ENCODE peak calls at places on chromosomes 2 and 18, in ten cellular contexts. L, I, K, E, C, A, T, P, G and M are unnamed samples.

GRCh38 chr2:120558892-120559291 is 176.8 kb upstream of the GLI2 start:
- DNase-seq in C (no peak), I (no peak), P (peak), T (no peak), G (no peak), K (no peak), L (no peak), E (no peak), A (no peak), M (no peak)

GRCh38 chr18:10285283-10285640 is 169.2 kb upstream of the APCDD1 start:
- DNase-seq in P (no peak), G (no peak), T (no peak), L (no peak), I (no peak), A (no peak), K (no peak), E (no peak), C (no peak), M (no peak)

GRCh38 chr2:101251844-101252407 is 760 bp upstream of the CNOT11 start:
- DNase-seq in T (peak), I (no peak), G (peak), K (no peak), L (peak), A (peak), C (no peak), E (no peak), P (no peak), M (no peak)

GRCh38 chr2:69768789-69769188 is 26.9 kb downstream of the ANXA4 start:
- DNase-seq in P (no peak), L (no peak), T (no peak), E (no peak), G (no peak), A (no peak), I (no peak), K (no peak), C (no peak), M (no peak)

GRCh38 chr2:102514061-102514785 is 41.2 kb downstream of the SLC9A4 start:
- DNase-seq in C (peak), A (no peak), P (peak), L (no peak), I (no peak), T (no peak), G (no peak), K (no peak), E (peak), M (no peak)

GRCh38 chr2:3784731-3785130 is 81.4 kb downstream of the DCDC2C start:
- DNase-seq in I (no peak), T (no peak), C (no peak), E (no peak), A (no peak), G (no peak), K (no peak), P (peak), L (no peak), M (no peak)

GRCh38 chr2:190088917-190089316 is 26.4 kb upstream of the MSTN start:
- DNase-seq in A (peak), E (peak), C (peak), G (peak), I (no peak), K (peak), L (peak), P (peak), T (peak), M (no peak)

GRCh38 chr18:77749189-77749588 is 499.5 kb downstream of the GALR1 start:
- DNase-seq in I (no peak), P (peak), E (peak), L (no peak), T (no peak), A (peak), C (no peak), K (no peak), G (peak), M (no peak)

GRCh38 chr2:70947556-70948184 is 12.0 kb downstream of the ATP6V1B1 start:
- DNase-seq in L (no peak), P (peak), E (peak), C (peak), K (no peak), G (no peak), I (no peak), T (no peak), A (peak), M (no peak)

GRCh38 chr2:132448331-132448730 is 31.7 kb downstream of the GPR39 start:
- DNase-seq in G (no peak), P (peak), E (no peak), T (no peak), I (no peak), K (no peak), L (no peak), A (no peak), C (no peak), M (no peak)

GRCh38 chr18:48809365-48809764 is 141.4 kb downstream of the SMAD7 start:
- DNase-seq in I (no peak), E (no peak), K (no peak), A (no peak), T (no peak), P (no peak), G (no peak), C (no peak), L (no peak), M (no peak)

GRCh38 chr2:232626584-232626983 is 6.8 kb upstream of the EFHD1 start:
- DNase-seq in I (no peak), K (no peak), A (no peak), L (no peak), G (no peak), T (no peak), C (no peak), P (no peak), E (no peak), M (no peak)